ENCODE peak calls at places on chromosomes 11 and 22, in nine cellular contexts. T is pancreas, M is A673, O is heart left ventricle, K is adrenal gland, H is right lobe of liver, Z is IMR-90, B is SK-N-SH, N is colonic mucosa. L is an unnamed sample. For H3K4me1, the result is how much of the 10 kb centered on the place peaks cover.

GRCh38 chr11:8638300-8638699 is 44.2 kb downstream of the TRIM66 start:
- DNase-seq in T (no peak), M (no peak), O (no peak), K (no peak), H (no peak), Z (peak), B (no peak), N (no peak), L (no peak)

GRCh38 chr11:65041206-65042035 is at the start of gene SAC3D1:
- DNase-seq in T (peak), M (peak), O (peak), K (peak), H (peak), Z (peak), B (peak), N (no peak), L (no peak)

GRCh38 chr22:37752189-37753061 is 55.3 kb upstream of the GCAT start:
- DNase-seq in T (peak), M (peak), O (peak), K (peak), H (peak), Z (peak), B (peak), N (peak), L (peak)

GRCh38 chr11:69771466-69771865 is 3.7 kb downstream of the FGF4 start:
- DNase-seq in T (no peak), M (no peak), O (no peak), K (no peak), H (no peak), Z (no peak), B (no peak), N (no peak), L (no peak)

GRCh38 chr11:128018692-128019091 is 568.7 kb downstream of the ETS1 start:
- DNase-seq in T (no peak), M (no peak), O (no peak), K (no peak), H (no peak), Z (peak), B (no peak), N (no peak), L (no peak)

GRCh38 chr22:33492210-33492651 is 428.0 kb downstream of the LARGE1 start:
- DNase-seq in T (no peak), M (no peak), O (no peak), K (no peak), H (no peak), Z (no peak), B (peak), N (no peak), L (no peak)

GRCh38 chr11:96054870-96055705 is 131.2 kb upstream of the MTMR2 start:
- DNase-seq in T (no peak), M (peak), O (no peak), K (no peak), H (no peak), Z (peak), B (peak), N (no peak), L (no peak)

GRCh38 chr11:7485136-7485853 is at the start of gene OLFML1:
- DNase-seq in T (no peak), M (no peak), O (no peak), K (no peak), H (peak), Z (no peak), B (no peak), N (peak), L (no peak)

GRCh38 chr11:87780068-87780413 is 395.2 kb downstream of the RAB38 start:
- DNase-seq in T (no peak), M (no peak), O (no peak), K (no peak), H (no peak), Z (no peak), B (no peak), N (no peak), L (no peak)

GRCh38 chr11:102234779-102235439 is 82.4 kb upstream of the BIRC3 start:
- DNase-seq in T (no peak), M (no peak), O (no peak), K (no peak), H (no peak), Z (no peak), B (no peak), N (no peak), L (no peak)

GRCh38 chr22:46968359-46968740 is 205.9 kb downstream of the TBC1D22A start:
- DNase-seq in T (no peak), M (no peak), O (no peak), K (no peak), H (no peak), Z (no peak), B (no peak), N (no peak), L (no peak)

GRCh38 chr22:23248583-23248982 is 68.3 kb downstream of the BCR start:
- DNase-seq in T (no peak), M (no peak), O (no peak), K (no peak), H (no peak), Z (peak), B (no peak), N (no peak), L (no peak)

DNA sequence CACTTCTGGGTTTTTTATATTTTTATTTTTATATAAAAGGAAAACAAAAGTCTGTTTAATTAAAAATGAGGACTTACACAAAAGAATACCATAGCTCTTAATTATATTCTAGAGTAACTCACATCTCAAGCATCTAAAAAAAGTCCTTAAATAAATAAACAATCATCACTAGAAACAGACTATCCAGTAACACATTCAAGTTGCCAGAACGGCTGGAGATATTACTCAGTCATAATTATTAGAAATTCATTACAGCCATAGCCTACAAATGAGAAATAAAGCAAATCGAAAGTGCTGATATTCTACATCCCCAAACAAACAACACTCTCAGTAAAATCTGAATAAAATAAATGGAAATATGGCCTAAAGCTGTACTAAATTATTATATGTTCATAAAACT is 182.5 kb upstream of the C11orf58 start:
- DNase-seq in T (no peak), M (no peak), O (no peak), K (no peak), H (no peak), Z (no peak), B (no peak), N (no peak), L (no peak)
- H3K27ac ChIP-seq in T (no peak), M (no peak), O (no peak), K (no peak), H (no peak), Z (no peak), B (no peak), N (no peak), L (no peak)

GRCh38 chr22:17638182-17638431 is 450 bp upstream of the BCL2L13 start:
- DNase-seq in T (no peak), M (no peak), O (no peak), K (no peak), H (no peak), Z (no peak), B (no peak), N (no peak), L (no peak)
- TF ChIP-seq CTCF in T (no peak), M (no peak), O (no peak), K (no peak), H (no peak), Z (peak), B (no peak), N (no peak), L (no peak)

GRCh38 chr22:20133930-20134549 is 2.4 kb downstream of the ZDHHC8 start:
- DNase-seq in T (no peak), M (no peak), O (no peak), K (no peak), H (no peak), Z (no peak), B (no peak), N (no peak), L (no peak)

GRCh38 chr22:20131593-20131855 is at the start of gene ZDHHC8:
- DNase-seq in T (no peak), M (peak), O (no peak), K (no peak), H (no peak), Z (no peak), B (no peak), N (no peak), L (peak)

GRCh38 chr22:20130739-20131592 is 638 bp upstream of the ZDHHC8 start:
- DNase-seq in T (peak), M (peak), O (peak), K (peak), H (peak), Z (peak), B (peak), N (peak), L (peak)

GRCh38 chr22:20131856-20132685 is 467 bp downstream of the ZDHHC8 start:
- DNase-seq in T (peak), M (no peak), O (no peak), K (peak), H (peak), Z (no peak), B (peak), N (no peak), L (peak)

GRCh38 chr22:20132686-20133246 is 1.2 kb downstream of the ZDHHC8 start:
- DNase-seq in T (no peak), M (no peak), O (no peak), K (no peak), H (no peak), Z (no peak), B (no peak), N (no peak), L (no peak)
- H3K4me1 ChIP-seq in T (under half), M (under half), O (half or more), K (under half), H (under half), Z (under half), B (half or more), N (under half), L (under half)

GRCh38 chr11:46676436-46677158 is 23.8 kb downstream of the ARHGAP1 start:
- DNase-seq in T (no peak), M (no peak), O (peak), K (no peak), H (no peak), Z (no peak), B (no peak), N (no peak), L (no peak)

GRCh38 chr11:46675949-46676348 is 24.5 kb downstream of the ARHGAP1 start:
- DNase-seq in T (no peak), M (no peak), O (no peak), K (no peak), H (no peak), Z (no peak), B (no peak), N (no peak), L (no peak)

GRCh38 chr11:46675288-46675851 is 25.0 kb downstream of the ARHGAP1 start:
- DNase-seq in T (peak), M (no peak), O (peak), K (peak), H (peak), Z (peak), B (no peak), N (peak), L (peak)

GRCh38 chr11:46673713-46674462 is 26.5 kb downstream of the ARHGAP1 start:
- DNase-seq in T (peak), M (no peak), O (no peak), K (no peak), H (no peak), Z (no peak), B (no peak), N (no peak), L (no peak)

DNA sequence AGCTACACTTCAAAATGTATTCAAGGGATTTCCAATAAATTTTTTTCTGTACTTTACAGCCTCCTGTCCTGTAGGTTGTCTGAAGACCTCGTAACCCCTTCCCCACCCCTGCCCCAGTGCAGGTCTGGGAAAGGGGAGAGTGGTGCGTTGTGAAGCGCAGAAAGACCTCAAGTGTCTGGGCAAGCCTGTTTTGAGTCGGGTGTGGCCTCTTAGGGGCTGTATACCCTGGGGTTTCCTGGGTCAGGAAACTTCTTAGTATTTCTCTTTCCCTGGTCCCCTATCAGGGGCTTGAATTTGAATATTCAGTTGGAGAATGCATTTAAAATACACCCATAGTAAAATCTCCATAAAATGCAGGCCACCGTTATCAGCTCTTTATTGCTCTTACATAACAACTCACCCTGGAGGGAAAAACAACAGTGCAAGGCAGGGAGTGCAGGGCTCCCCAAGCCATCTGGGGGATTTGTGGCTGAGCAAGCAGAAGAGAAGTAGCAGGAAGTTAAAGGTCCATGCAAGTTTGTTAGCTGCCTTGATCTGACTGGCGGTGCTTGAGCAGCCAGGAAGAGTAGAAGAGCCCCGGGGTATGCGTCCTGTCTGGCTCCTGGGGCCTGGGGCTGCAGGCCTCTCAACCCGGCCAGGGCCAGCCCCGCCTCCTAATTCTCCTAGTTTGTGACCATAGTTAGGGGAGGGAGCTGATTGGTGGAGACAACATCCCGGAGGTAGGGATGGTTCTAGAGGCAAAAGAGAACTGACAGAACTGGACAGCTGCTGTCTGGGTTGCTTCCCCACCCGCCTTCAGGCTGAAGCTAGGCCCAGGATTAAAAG is 25.7 kb downstream of the ARHGAP1 start:
- DNase-seq in T (no peak), M (no peak), O (peak), K (peak), H (no peak), Z (peak), B (peak), N (peak), L (no peak)
- H3K27ac ChIP-seq in T (peak), M (peak), O (peak), K (peak), H (peak), Z (peak), B (peak), N (peak), L (peak)

L was measured in Peyer's patch.